ENCODE peak calls at places on chromosomes 6 and 20, in five cellular contexts. One of them, this sample, is unnamed.
A peak's percentile ranks its signal among the peaks of the same experiment; 100 is the strongest.

GRCh38 chr20:37405351-37405897 is 59.5 kb downstream of the SRC start:
- DNase-seq in ascending aorta: no peak
- DNase-seq in retinal pigment epithelial cell: no peak
- DNase-seq in esophagus squamous epithelium: no peak
- DNase-seq in GM10248: no peak
- DNase-seq in this sample: no peak

GRCh38 chr6:46990031-46990644 is 52.0 kb downstream of the ADGRF1 start:
- DNase-seq in ascending aorta: no peak
- DNase-seq in retinal pigment epithelial cell: no peak
- DNase-seq in esophagus squamous epithelium: no peak
- DNase-seq in GM10248: no peak
- DNase-seq in this sample: no peak

GRCh38 chr6:20763311-20763710 is 229.1 kb downstream of the CDKAL1 start:
- DNase-seq in ascending aorta: no peak
- DNase-seq in retinal pigment epithelial cell: no peak
- DNase-seq in esophagus squamous epithelium: no peak
- DNase-seq in GM10248: no peak
- DNase-seq in this sample: no peak

GRCh38 chr6:44261581-44261980 is 3.8 kb downstream of the NFKBIE start:
- DNase-seq in ascending aorta: no peak
- DNase-seq in retinal pigment epithelial cell: no peak
- DNase-seq in esophagus squamous epithelium: no peak
- DNase-seq in GM10248: no peak
- DNase-seq in this sample: no peak

GRCh38 chr20:878511-879307 is 37.4 kb downstream of the ANGPT4 start:
- DNase-seq in ascending aorta: no peak
- DNase-seq in retinal pigment epithelial cell: no peak
- DNase-seq in esophagus squamous epithelium: no peak
- DNase-seq in GM10248: peak; percentile 39
- DNase-seq in this sample: peak; percentile 66

GRCh38 chr6:145967549-145967948 is 3.4 kb upstream of the SHPRH start:
- DNase-seq in ascending aorta: no peak
- DNase-seq in retinal pigment epithelial cell: no peak
- DNase-seq in esophagus squamous epithelium: no peak
- DNase-seq in GM10248: no peak
- DNase-seq in this sample: no peak

GRCh38 chr20:23683281-23683680 is 5.6 kb downstream of the CST4 start:
- DNase-seq in ascending aorta: no peak
- DNase-seq in retinal pigment epithelial cell: no peak
- DNase-seq in esophagus squamous epithelium: no peak
- DNase-seq in GM10248: no peak
- DNase-seq in this sample: no peak

GRCh38 chr6:129440691-129441090 is 269.3 kb downstream of the ARHGAP18 start:
- DNase-seq in ascending aorta: no peak
- DNase-seq in retinal pigment epithelial cell: no peak
- DNase-seq in esophagus squamous epithelium: no peak
- DNase-seq in GM10248: no peak
- DNase-seq in this sample: no peak

GRCh38 chr6:13519839-13520238 is 32.4 kb upstream of the GFOD1 start:
- DNase-seq in ascending aorta: no peak
- DNase-seq in retinal pigment epithelial cell: no peak
- DNase-seq in esophagus squamous epithelium: no peak
- DNase-seq in GM10248: no peak
- DNase-seq in this sample: no peak

GRCh38 chr6:21731411-21732031 is 138.0 kb downstream of the SOX4 start:
- DNase-seq in ascending aorta: no peak
- DNase-seq in retinal pigment epithelial cell: peak; percentile 68
- DNase-seq in esophagus squamous epithelium: no peak
- DNase-seq in GM10248: no peak
- DNase-seq in this sample: no peak

GRCh38 chr6:35161776-35162607 is 20.9 kb upstream of the TCP11 start:
- DNase-seq in ascending aorta: no peak
- DNase-seq in retinal pigment epithelial cell: no peak
- DNase-seq in esophagus squamous epithelium: no peak
- DNase-seq in GM10248: no peak
- DNase-seq in this sample: no peak

GRCh38 chr6:143270026-143270425 is 180.5 kb downstream of the ADAT2 start:
- DNase-seq in ascending aorta: no peak
- DNase-seq in retinal pigment epithelial cell: no peak
- DNase-seq in esophagus squamous epithelium: no peak
- DNase-seq in GM10248: no peak
- DNase-seq in this sample: no peak

GRCh38 chr6:4157506-4157905 is 22.1 kb upstream of the ECI2 start:
- DNase-seq in ascending aorta: no peak
- DNase-seq in retinal pigment epithelial cell: no peak
- DNase-seq in esophagus squamous epithelium: no peak
- DNase-seq in GM10248: no peak
- DNase-seq in this sample: no peak

GRCh38 chr6:125102901-125103300 is 50.7 kb upstream of the TPD52L1 start:
- DNase-seq in ascending aorta: no peak
- DNase-seq in retinal pigment epithelial cell: peak; percentile 80
- DNase-seq in esophagus squamous epithelium: no peak
- DNase-seq in GM10248: no peak
- DNase-seq in this sample: no peak

GRCh38 chr6:156703719-156704118 is 73.5 kb upstream of the ARID1B start:
- DNase-seq in ascending aorta: no peak
- DNase-seq in retinal pigment epithelial cell: no peak
- DNase-seq in esophagus squamous epithelium: no peak
- DNase-seq in GM10248: no peak
- DNase-seq in this sample: no peak

GRCh38 chr20:25706793-25707192 is 10.1 kb upstream of the ZNF337 start:
- DNase-seq in ascending aorta: no peak
- DNase-seq in retinal pigment epithelial cell: no peak
- DNase-seq in esophagus squamous epithelium: no peak
- DNase-seq in GM10248: no peak
- DNase-seq in this sample: no peak

GRCh38 chr20:1568166-1568490 is 10.6 kb upstream of the SIRPD start:
- DNase-seq in ascending aorta: no peak
- DNase-seq in retinal pigment epithelial cell: no peak
- DNase-seq in esophagus squamous epithelium: no peak
- DNase-seq in GM10248: no peak
- DNase-seq in this sample: no peak

GRCh38 chr6:157246771-157247484 is 76.4 kb downstream of the TMEM242 start:
- DNase-seq in ascending aorta: no peak
- DNase-seq in retinal pigment epithelial cell: no peak
- DNase-seq in esophagus squamous epithelium: no peak
- DNase-seq in GM10248: no peak
- DNase-seq in this sample: no peak

GRCh38 chr6:16912756-16913155 is 151.5 kb upstream of the ATXN1 start:
- DNase-seq in ascending aorta: no peak
- DNase-seq in retinal pigment epithelial cell: no peak
- DNase-seq in esophagus squamous epithelium: no peak
- DNase-seq in GM10248: no peak
- DNase-seq in this sample: no peak

GRCh38 chr20:54257090-54257816 is 49.4 kb downstream of the PFDN4 start:
- DNase-seq in ascending aorta: no peak
- DNase-seq in retinal pigment epithelial cell: peak; percentile 60
- DNase-seq in esophagus squamous epithelium: no peak
- DNase-seq in GM10248: no peak
- DNase-seq in this sample: no peak

GRCh38 chr6:66161546-66162108 is 454.6 kb upstream of the EYS start:
- DNase-seq in ascending aorta: no peak
- DNase-seq in retinal pigment epithelial cell: no peak
- DNase-seq in esophagus squamous epithelium: no peak
- DNase-seq in GM10248: no peak
- DNase-seq in this sample: no peak

GRCh38 chr6:42154461-42155209 is 12.2 kb upstream of the C6orf132 start:
- DNase-seq in ascending aorta: no peak
- DNase-seq in retinal pigment epithelial cell: no peak
- DNase-seq in esophagus squamous epithelium: no peak
- DNase-seq in GM10248: no peak
- DNase-seq in this sample: no peak

GRCh38 chr6:42929928-42930360 is 664 bp downstream of the CNPY3 start:
- DNase-seq in ascending aorta: no peak
- DNase-seq in retinal pigment epithelial cell: no peak
- DNase-seq in esophagus squamous epithelium: peak; percentile 23
- DNase-seq in GM10248: peak; percentile 82
- DNase-seq in this sample: peak; percentile 81

GRCh38 chr6:16690244-16691142 is 70.8 kb downstream of the ATXN1 start:
- DNase-seq in ascending aorta: no peak
- DNase-seq in retinal pigment epithelial cell: peak; percentile 78
- DNase-seq in esophagus squamous epithelium: no peak
- DNase-seq in GM10248: peak; percentile 53
- DNase-seq in this sample: peak; percentile 43

GRCh38 chr6:169857343-169858292 is 106.2 kb downstream of the ERMARD start:
- DNase-seq in ascending aorta: no peak
- DNase-seq in retinal pigment epithelial cell: no peak
- DNase-seq in esophagus squamous epithelium: no peak
- DNase-seq in GM10248: no peak
- DNase-seq in this sample: no peak

GRCh38 chr6:16311763-16312162 is 73.4 kb downstream of the GMPR start:
- DNase-seq in ascending aorta: peak; percentile 21
- DNase-seq in retinal pigment epithelial cell: no peak
- DNase-seq in esophagus squamous epithelium: no peak
- DNase-seq in GM10248: no peak
- DNase-seq in this sample: no peak

GRCh38 chr6:35497571-35498406 is 910 bp upstream of the TEAD3 start:
- DNase-seq in ascending aorta: peak; percentile 86
- DNase-seq in retinal pigment epithelial cell: no peak
- DNase-seq in esophagus squamous epithelium: no peak
- DNase-seq in GM10248: peak; percentile 58
- DNase-seq in this sample: peak; percentile 67

GRCh38 chr6:163398796-163399195 is 15.7 kb upstream of the QKI start:
- DNase-seq in ascending aorta: peak; percentile 71
- DNase-seq in retinal pigment epithelial cell: no peak
- DNase-seq in esophagus squamous epithelium: no peak
- DNase-seq in GM10248: no peak
- DNase-seq in this sample: no peak

GRCh38 chr6:31834367-31834703 is 6.8 kb downstream of the HSPA1B start:
- DNase-seq in ascending aorta: peak; percentile 91
- DNase-seq in retinal pigment epithelial cell: no peak
- DNase-seq in esophagus squamous epithelium: no peak
- DNase-seq in GM10248: peak; percentile 86
- DNase-seq in this sample: peak; percentile 89

GRCh38 chr6:109867970-109868358 is 110.1 kb upstream of the GPR6 start:
- DNase-seq in ascending aorta: no peak
- DNase-seq in retinal pigment epithelial cell: no peak
- DNase-seq in esophagus squamous epithelium: no peak
- DNase-seq in GM10248: no peak
- DNase-seq in this sample: no peak

GRCh38 chr20:44501448-44501847 is 20.4 kb downstream of the SERINC3 start:
- DNase-seq in ascending aorta: no peak
- DNase-seq in retinal pigment epithelial cell: no peak
- DNase-seq in esophagus squamous epithelium: no peak
- DNase-seq in GM10248: no peak
- DNase-seq in this sample: no peak

GRCh38 chr6:71855406-71855805 is 30.9 kb upstream of the RIMS1 start:
- DNase-seq in ascending aorta: no peak
- DNase-seq in retinal pigment epithelial cell: no peak
- DNase-seq in esophagus squamous epithelium: no peak
- DNase-seq in GM10248: no peak
- DNase-seq in this sample: peak; percentile 21

GRCh38 chr6:75693534-75693933 is 55.5 kb upstream of the MYO6 start:
- DNase-seq in ascending aorta: no peak
- DNase-seq in retinal pigment epithelial cell: no peak
- DNase-seq in esophagus squamous epithelium: no peak
- DNase-seq in GM10248: no peak
- DNase-seq in this sample: no peak
- TF ChIP-seq CTCF in ascending aorta: no peak
- TF ChIP-seq CTCF in retinal pigment epithelial cell: peak; percentile 25
- TF ChIP-seq CTCF in esophagus squamous epithelium: no peak
- TF ChIP-seq CTCF in GM10248: no peak
- TF ChIP-seq CTCF in this sample: no peak

GRCh38 chr20:41411458-41411857 is 44.8 kb upstream of the EMILIN3 start:
- DNase-seq in ascending aorta: no peak
- DNase-seq in retinal pigment epithelial cell: no peak
- DNase-seq in esophagus squamous epithelium: no peak
- DNase-seq in GM10248: no peak
- DNase-seq in this sample: no peak
- TF ChIP-seq CTCF in ascending aorta: peak; percentile 15
- TF ChIP-seq CTCF in retinal pigment epithelial cell: peak; percentile 46
- TF ChIP-seq CTCF in esophagus squamous epithelium: peak; percentile 19
- TF ChIP-seq CTCF in GM10248: peak; percentile 26
- TF ChIP-seq CTCF in this sample: no peak

DNA sequence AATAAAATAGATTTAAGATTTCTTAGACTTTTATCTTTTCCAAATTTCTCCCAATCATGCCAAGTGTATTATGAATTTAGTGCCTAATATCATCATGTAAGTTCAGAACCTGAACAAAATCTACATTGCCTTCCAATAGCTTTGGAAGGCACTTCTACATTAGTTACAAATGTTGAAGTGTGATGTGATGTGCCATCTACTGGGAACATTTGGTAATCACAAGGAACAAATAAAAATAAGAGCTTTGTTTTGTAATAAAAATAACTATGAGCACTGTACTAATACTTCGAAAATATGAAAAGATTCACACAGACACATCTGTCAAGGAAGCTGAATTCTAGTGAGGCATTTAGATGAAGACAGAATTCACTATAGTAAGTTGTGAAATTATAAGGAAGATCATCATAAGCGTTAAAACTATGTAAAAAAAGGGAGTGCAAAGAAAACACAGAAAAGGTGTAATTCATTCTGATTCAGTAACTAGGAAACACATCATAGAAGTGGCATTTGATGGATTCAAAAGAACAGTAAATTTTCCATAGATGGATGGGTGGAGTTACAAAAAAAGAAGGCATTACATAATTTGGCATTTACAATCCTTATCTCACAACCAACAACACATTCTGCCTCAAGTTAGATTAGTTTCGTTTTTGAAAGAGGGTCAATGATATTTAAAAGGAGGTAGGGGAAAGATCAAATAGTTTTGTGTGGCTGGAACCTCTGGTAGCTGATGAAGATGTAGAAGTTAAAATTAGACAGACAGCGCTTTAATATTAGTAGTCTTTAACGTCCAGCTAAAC is 161.0 kb downstream of the ASCC3 start:
- DNase-seq in ascending aorta: no peak
- DNase-seq in retinal pigment epithelial cell: no peak
- DNase-seq in esophagus squamous epithelium: no peak
- DNase-seq in GM10248: no peak
- DNase-seq in this sample: no peak
- TF ChIP-seq CTCF in ascending aorta: no peak
- TF ChIP-seq CTCF in retinal pigment epithelial cell: peak; percentile 55
- TF ChIP-seq CTCF in esophagus squamous epithelium: no peak
- TF ChIP-seq CTCF in GM10248: peak; percentile 40
- TF ChIP-seq CTCF in this sample: peak; percentile 30

GRCh38 chr6:40054602-40055001 is 120.3 kb upstream of the MOCS1 start:
- DNase-seq in ascending aorta: no peak
- DNase-seq in retinal pigment epithelial cell: no peak
- DNase-seq in esophagus squamous epithelium: no peak
- DNase-seq in GM10248: no peak
- DNase-seq in this sample: no peak

GRCh38 chr6:40054186-40054585 is 119.9 kb upstream of the MOCS1 start:
- DNase-seq in ascending aorta: no peak
- DNase-seq in retinal pigment epithelial cell: no peak
- DNase-seq in esophagus squamous epithelium: no peak
- DNase-seq in GM10248: no peak
- DNase-seq in this sample: no peak

GRCh38 chr6:40056865-40057264 is 122.6 kb upstream of the MOCS1 start:
- DNase-seq in ascending aorta: no peak
- DNase-seq in retinal pigment epithelial cell: no peak
- DNase-seq in esophagus squamous epithelium: no peak
- DNase-seq in GM10248: no peak
- DNase-seq in this sample: no peak
- TF ChIP-seq CTCF in ascending aorta: no peak
- TF ChIP-seq CTCF in retinal pigment epithelial cell: no peak
- TF ChIP-seq CTCF in esophagus squamous epithelium: no peak
- TF ChIP-seq CTCF in GM10248: no peak
- TF ChIP-seq CTCF in this sample: no peak